ENCODE peak calls at places on chromosomes 1 and 21, in seven cellular contexts. One of them, this sample, is unnamed.
A peak's percentile ranks its signal among the peaks of the same experiment; 100 is the strongest.

GRCh38 chr1:70204578-70204977 is 801 bp downstream of the LRRC40 start:
- DNase-seq in IMR-90: peak; percentile 6
- DNase-seq in mesendoderm: peak; percentile 11
- DNase-seq in neuronal stem cell: no peak
- DNase-seq in H1: no peak
- DNase-seq in mesenchymal stem cell: peak; percentile 50
- DNase-seq in trophoblast cell: no peak
- DNase-seq in this sample: no peak

GRCh38 chr1:176066709-176067108 is 140.4 kb downstream of the COP1 start:
- DNase-seq in IMR-90: no peak
- DNase-seq in mesendoderm: no peak
- DNase-seq in neuronal stem cell: no peak
- DNase-seq in H1: no peak
- DNase-seq in mesenchymal stem cell: no peak
- DNase-seq in trophoblast cell: no peak
- DNase-seq in this sample: no peak

GRCh38 chr1:22454476-22455056 is 2.9 kb downstream of the ZBTB40 start:
- DNase-seq in IMR-90: no peak
- DNase-seq in mesendoderm: no peak
- DNase-seq in neuronal stem cell: no peak
- DNase-seq in H1: no peak
- DNase-seq in mesenchymal stem cell: no peak
- DNase-seq in trophoblast cell: peak; percentile 67
- DNase-seq in this sample: no peak

GRCh38 chr1:199959033-199959774 is 68.3 kb upstream of the NR5A2 start:
- DNase-seq in IMR-90: no peak
- DNase-seq in mesendoderm: no peak
- DNase-seq in neuronal stem cell: no peak
- DNase-seq in H1: no peak
- DNase-seq in mesenchymal stem cell: peak; percentile 26
- DNase-seq in trophoblast cell: no peak
- DNase-seq in this sample: no peak

GRCh38 chr1:89771991-89772560 is 48.8 kb upstream of the LRRC8D start:
- DNase-seq in IMR-90: no peak
- DNase-seq in mesendoderm: no peak
- DNase-seq in neuronal stem cell: no peak
- DNase-seq in H1: no peak
- DNase-seq in mesenchymal stem cell: no peak
- DNase-seq in trophoblast cell: no peak
- DNase-seq in this sample: no peak

GRCh38 chr21:37574751-37575150 is 208.2 kb downstream of the DYRK1A start:
- DNase-seq in IMR-90: no peak
- DNase-seq in mesendoderm: no peak
- DNase-seq in neuronal stem cell: no peak
- DNase-seq in H1: no peak
- DNase-seq in mesenchymal stem cell: no peak
- DNase-seq in trophoblast cell: no peak
- DNase-seq in this sample: no peak

GRCh38 chr1:65170511-65171142 is 22.6 kb downstream of the AK4 start:
- DNase-seq in IMR-90: peak; percentile 42
- DNase-seq in mesendoderm: no peak
- DNase-seq in neuronal stem cell: no peak
- DNase-seq in H1: no peak
- DNase-seq in mesenchymal stem cell: peak; percentile 31
- DNase-seq in trophoblast cell: peak; percentile 85
- DNase-seq in this sample: no peak

GRCh38 chr1:90708236-90708786 is 8.8 kb downstream of the BARHL2 start:
- DNase-seq in IMR-90: no peak
- DNase-seq in mesendoderm: no peak
- DNase-seq in neuronal stem cell: no peak
- DNase-seq in H1: no peak
- DNase-seq in mesenchymal stem cell: no peak
- DNase-seq in trophoblast cell: no peak
- DNase-seq in this sample: no peak

DNA sequence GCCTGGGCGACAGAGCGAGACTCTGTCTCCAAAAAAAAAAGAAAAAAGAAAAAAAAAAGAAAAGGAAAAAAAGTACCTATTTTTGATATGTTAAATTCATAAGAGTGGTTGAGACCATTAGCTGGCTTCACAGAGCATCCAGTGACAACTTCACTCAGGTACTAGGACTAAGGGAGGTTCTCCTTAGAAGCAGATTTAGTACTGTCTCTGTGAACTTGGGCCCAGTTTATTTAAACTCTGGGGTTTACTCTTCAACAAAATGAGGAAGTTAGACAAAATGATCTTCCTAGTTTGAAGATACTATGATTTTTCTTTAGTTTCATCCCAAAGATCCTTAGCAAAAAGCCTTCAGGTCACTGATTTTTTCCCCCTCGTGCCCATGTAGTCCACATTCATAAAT is 21.2 kb downstream of the MACO1 start:
- DNase-seq in IMR-90: no peak
- DNase-seq in mesendoderm: no peak
- DNase-seq in neuronal stem cell: no peak
- DNase-seq in H1: no peak
- DNase-seq in mesenchymal stem cell: no peak
- DNase-seq in trophoblast cell: no peak
- DNase-seq in this sample: no peak
- H4K8ac ChIP-seq in IMR-90: no peak overlapping the region
- H4K8ac ChIP-seq in mesendoderm: no peak overlapping the region
- H4K8ac ChIP-seq in neuronal stem cell: no peak overlapping the region
- H4K8ac ChIP-seq in H1: no peak overlapping the region
- H4K8ac ChIP-seq in mesenchymal stem cell: no peak overlapping the region
- H4K8ac ChIP-seq in trophoblast cell: no peak overlapping the region
- H4K8ac ChIP-seq in this sample: no peak overlapping the region

GRCh38 chr1:171922999-171923398 is 81.7 kb downstream of the DNM3 start:
- DNase-seq in IMR-90: no peak
- DNase-seq in mesendoderm: no peak
- DNase-seq in neuronal stem cell: no peak
- DNase-seq in H1: no peak
- DNase-seq in mesenchymal stem cell: no peak
- DNase-seq in trophoblast cell: no peak
- DNase-seq in this sample: no peak
- H2BK120ac ChIP-seq in IMR-90: no peak overlapping the region
- H2BK120ac ChIP-seq in mesendoderm: no peak overlapping the region
- H2BK120ac ChIP-seq in neuronal stem cell: no peak overlapping the region
- H2BK120ac ChIP-seq in H1: no peak overlapping the region
- H2BK120ac ChIP-seq in mesenchymal stem cell: no peak overlapping the region
- H2BK120ac ChIP-seq in trophoblast cell: no peak overlapping the region
- H2BK120ac ChIP-seq in this sample: no peak overlapping the region

GRCh38 chr1:172246521-172247390 is 173.7 kb upstream of the C1orf105 start:
- DNase-seq in IMR-90: no peak
- DNase-seq in mesendoderm: no peak
- DNase-seq in neuronal stem cell: no peak
- DNase-seq in H1: no peak
- DNase-seq in mesenchymal stem cell: no peak
- DNase-seq in trophoblast cell: no peak
- DNase-seq in this sample: no peak
- H4K8ac ChIP-seq in IMR-90: no peak overlapping the region
- H4K8ac ChIP-seq in mesendoderm: no peak overlapping the region
- H4K8ac ChIP-seq in neuronal stem cell: no peak overlapping the region
- H4K8ac ChIP-seq in H1: no peak overlapping the region
- H4K8ac ChIP-seq in mesenchymal stem cell: no peak overlapping the region
- H4K8ac ChIP-seq in trophoblast cell: no peak overlapping the region
- H4K8ac ChIP-seq in this sample: no peak overlapping the region

GRCh38 chr21:44467859-44468195 is 12.5 kb downstream of the LRRC3 start:
- DNase-seq in IMR-90: no peak
- DNase-seq in mesendoderm: no peak
- DNase-seq in neuronal stem cell: no peak
- DNase-seq in H1: no peak
- DNase-seq in mesenchymal stem cell: no peak
- DNase-seq in trophoblast cell: no peak
- DNase-seq in this sample: no peak
- H2BK120ac ChIP-seq in IMR-90: no peak overlapping the region
- H2BK120ac ChIP-seq in mesendoderm: no peak overlapping the region
- H2BK120ac ChIP-seq in neuronal stem cell: no peak overlapping the region
- H2BK120ac ChIP-seq in H1: no peak overlapping the region
- H2BK120ac ChIP-seq in mesenchymal stem cell: no peak overlapping the region
- H2BK120ac ChIP-seq in trophoblast cell: no peak overlapping the region
- H2BK120ac ChIP-seq in this sample: no peak overlapping the region

DNA sequence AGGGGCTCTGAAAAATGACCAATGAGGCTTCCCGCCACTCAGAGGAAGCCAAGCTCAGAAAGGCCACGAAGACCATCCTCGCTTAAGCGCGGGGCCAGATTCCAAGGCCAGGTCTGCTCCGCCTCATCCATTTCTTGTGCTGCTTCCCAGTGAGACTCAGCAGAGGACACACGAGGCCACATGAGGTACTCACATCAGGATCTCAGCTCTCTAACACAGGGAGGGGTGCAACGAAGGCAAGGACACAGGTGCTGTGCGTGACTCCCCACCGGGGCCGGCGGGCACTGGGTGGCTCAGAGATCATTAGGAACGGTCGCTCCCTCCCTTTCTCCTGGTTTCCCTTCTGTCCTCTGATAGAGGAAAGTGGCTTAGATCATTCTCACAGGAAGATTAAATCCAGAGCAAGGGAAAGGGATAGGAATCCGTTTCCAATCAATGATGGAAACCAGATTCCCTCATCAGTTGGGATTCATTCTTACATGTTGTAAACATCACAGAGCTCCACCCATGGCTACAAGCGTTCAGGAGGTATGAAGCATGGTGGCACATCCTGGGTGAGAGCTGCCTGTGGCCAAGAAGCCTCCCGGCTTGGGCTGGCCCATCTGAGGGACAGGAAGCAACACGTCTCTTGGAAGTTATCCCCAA is 46.7 kb downstream of the CAPZB start:
- DNase-seq in IMR-90: no peak
- DNase-seq in mesendoderm: no peak
- DNase-seq in neuronal stem cell: no peak
- DNase-seq in H1: no peak
- DNase-seq in mesenchymal stem cell: no peak
- DNase-seq in trophoblast cell: no peak
- DNase-seq in this sample: no peak
- H4K8ac ChIP-seq in IMR-90: no peak overlapping the region
- H4K8ac ChIP-seq in mesendoderm: no peak overlapping the region
- H4K8ac ChIP-seq in neuronal stem cell: no peak overlapping the region
- H4K8ac ChIP-seq in H1: no peak overlapping the region
- H4K8ac ChIP-seq in mesenchymal stem cell: peak overlapping the region; percentile 19
- H4K8ac ChIP-seq in trophoblast cell: no peak overlapping the region
- H4K8ac ChIP-seq in this sample: no peak overlapping the region

DNA sequence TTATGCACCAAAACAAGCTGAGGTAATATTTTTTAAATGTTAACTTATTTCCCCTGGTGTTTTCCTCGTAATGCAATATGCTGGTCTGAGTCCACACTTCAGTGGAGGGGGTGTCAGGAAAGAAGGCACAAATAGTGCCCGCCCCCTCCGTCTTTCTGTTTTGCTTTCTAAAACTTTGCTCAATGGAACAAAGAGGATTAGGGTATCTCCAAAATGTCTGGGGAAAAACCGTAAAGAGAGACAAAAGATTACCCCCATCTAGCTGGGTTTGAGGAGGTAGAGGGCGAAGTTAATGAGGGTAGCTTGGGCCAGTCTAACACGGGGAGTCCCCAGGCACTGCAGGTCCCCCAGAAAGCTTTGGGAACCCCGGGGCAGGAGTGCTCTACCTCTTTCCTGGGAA is 75.1 kb upstream of the GADD45A start:
- DNase-seq in IMR-90: no peak
- DNase-seq in mesendoderm: no peak
- DNase-seq in neuronal stem cell: no peak
- DNase-seq in H1: no peak
- DNase-seq in mesenchymal stem cell: no peak
- DNase-seq in trophoblast cell: no peak
- DNase-seq in this sample: no peak
- H2BK120ac ChIP-seq in IMR-90: no peak overlapping the region
- H2BK120ac ChIP-seq in mesendoderm: no peak overlapping the region
- H2BK120ac ChIP-seq in neuronal stem cell: no peak overlapping the region
- H2BK120ac ChIP-seq in H1: no peak overlapping the region
- H2BK120ac ChIP-seq in mesenchymal stem cell: no peak overlapping the region
- H2BK120ac ChIP-seq in trophoblast cell: no peak overlapping the region
- H2BK120ac ChIP-seq in this sample: no peak overlapping the region

GRCh38 chr1:96357132-96357531 is 364.5 kb upstream of the PTBP2 start:
- DNase-seq in IMR-90: peak; percentile 14
- DNase-seq in mesendoderm: no peak
- DNase-seq in neuronal stem cell: no peak
- DNase-seq in H1: no peak
- DNase-seq in mesenchymal stem cell: no peak
- DNase-seq in trophoblast cell: no peak
- DNase-seq in this sample: no peak
- H4K8ac ChIP-seq in IMR-90: no peak overlapping the region
- H4K8ac ChIP-seq in mesendoderm: no peak overlapping the region
- H4K8ac ChIP-seq in neuronal stem cell: no peak overlapping the region
- H4K8ac ChIP-seq in H1: no peak overlapping the region
- H4K8ac ChIP-seq in mesenchymal stem cell: no peak overlapping the region
- H4K8ac ChIP-seq in trophoblast cell: no peak overlapping the region
- H4K8ac ChIP-seq in this sample: no peak overlapping the region

GRCh38 chr21:41418956-41419680 is 6.9 kb upstream of the MX1 start:
- DNase-seq in IMR-90: no peak
- DNase-seq in mesendoderm: no peak
- DNase-seq in neuronal stem cell: no peak
- DNase-seq in H1: no peak
- DNase-seq in mesenchymal stem cell: no peak
- DNase-seq in trophoblast cell: no peak
- DNase-seq in this sample: no peak

GRCh38 chr21:41422546-41423372 is 3.3 kb upstream of the MX1 start:
- DNase-seq in IMR-90: no peak
- DNase-seq in mesendoderm: no peak
- DNase-seq in neuronal stem cell: no peak
- DNase-seq in H1: peak; percentile 14
- DNase-seq in mesenchymal stem cell: no peak
- DNase-seq in trophoblast cell: no peak
- DNase-seq in this sample: no peak

GRCh38 chr21:41425588-41425953 is 468 bp upstream of the MX1 start:
- DNase-seq in IMR-90: no peak
- DNase-seq in mesendoderm: no peak
- DNase-seq in neuronal stem cell: no peak
- DNase-seq in H1: peak; percentile 37
- DNase-seq in mesenchymal stem cell: no peak
- DNase-seq in trophoblast cell: no peak
- DNase-seq in this sample: no peak

GRCh38 chr21:41418393-41418792 is 7.6 kb upstream of the MX1 start:
- DNase-seq in IMR-90: no peak
- DNase-seq in mesendoderm: no peak
- DNase-seq in neuronal stem cell: no peak
- DNase-seq in H1: no peak
- DNase-seq in mesenchymal stem cell: no peak
- DNase-seq in trophoblast cell: no peak
- DNase-seq in this sample: no peak

GRCh38 chr21:41419921-41420862 is 5.8 kb upstream of the MX1 start:
- DNase-seq in IMR-90: peak; percentile 84
- DNase-seq in mesendoderm: peak; percentile 77
- DNase-seq in neuronal stem cell: peak; percentile 38
- DNase-seq in H1: peak; percentile 72
- DNase-seq in mesenchymal stem cell: peak; percentile 93
- DNase-seq in trophoblast cell: peak; percentile 83
- DNase-seq in this sample: peak; percentile 78
- H2BK120ac ChIP-seq in IMR-90: peak overlapping the region; percentile 96
- H2BK120ac ChIP-seq in mesendoderm: peak overlapping the region; percentile 54
- H2BK120ac ChIP-seq in neuronal stem cell: no peak overlapping the region
- H2BK120ac ChIP-seq in H1: peak overlapping the region; percentile 28
- H2BK120ac ChIP-seq in mesenchymal stem cell: peak overlapping the region; percentile 77
- H2BK120ac ChIP-seq in trophoblast cell: no peak overlapping the region
- H2BK120ac ChIP-seq in this sample: no peak overlapping the region